ENCODE peak calls at places on chromosomes 2 and 18, in ten cellular contexts. One of them, this sample, is unnamed.

GRCh38 chr2:36352024-36352398 is 3.6 kb upstream of the CRIM1 start:
- DNase-seq in EL: peak
- DNase-seq in cerebellum: peak
- DNase-seq in KG1: no peak
- DNase-seq in CD4-positive, alpha-beta memory T cell: no peak
- DNase-seq in H54: no peak
- DNase-seq in HFFc6: peak
- DNase-seq in T-helper 1 cell: no peak
- DNase-seq in left ventricle myocardium superior: no peak
- DNase-seq in NCI-H1092: no peak
- DNase-seq in this sample: peak

GRCh38 chr18:40902436-40902835 is 1052.6 kb upstream of the PIK3C3 start:
- DNase-seq in CD4-positive, alpha-beta memory T cell: no peak
- DNase-seq in cerebellum: no peak
- DNase-seq in H54: no peak
- DNase-seq in left ventricle myocardium superior: no peak
- DNase-seq in T-helper 1 cell: no peak
- DNase-seq in HFFc6: no peak
- DNase-seq in NCI-H1092: no peak
- DNase-seq in EL: no peak
- DNase-seq in KG1: no peak
- DNase-seq in this sample: no peak

GRCh38 chr18:67519582-67519981 is 3.1 kb upstream of the DSEL start:
- DNase-seq in left ventricle myocardium superior: no peak
- DNase-seq in H54: no peak
- DNase-seq in T-helper 1 cell: no peak
- DNase-seq in EL: peak
- DNase-seq in NCI-H1092: no peak
- DNase-seq in KG1: no peak
- DNase-seq in HFFc6: peak
- DNase-seq in CD4-positive, alpha-beta memory T cell: no peak
- DNase-seq in cerebellum: no peak
- DNase-seq in this sample: no peak

GRCh38 chr18:47931707-47932103 is 1.2 kb upstream of the SMAD2 start:
- DNase-seq in H54: no peak
- DNase-seq in CD4-positive, alpha-beta memory T cell: peak
- DNase-seq in NCI-H1092: peak
- DNase-seq in cerebellum: no peak
- DNase-seq in left ventricle myocardium superior: no peak
- DNase-seq in KG1: no peak
- DNase-seq in HFFc6: no peak
- DNase-seq in EL: peak
- DNase-seq in T-helper 1 cell: peak
- DNase-seq in this sample: peak

GRCh38 chr2:219497495-219498279 is 1.0 kb upstream of the GMPPA start:
- DNase-seq in left ventricle myocardium superior: peak
- DNase-seq in HFFc6: peak
- DNase-seq in EL: peak
- DNase-seq in CD4-positive, alpha-beta memory T cell: peak
- DNase-seq in KG1: no peak
- DNase-seq in NCI-H1092: no peak
- DNase-seq in cerebellum: peak
- DNase-seq in T-helper 1 cell: peak
- DNase-seq in H54: peak
- DNase-seq in this sample: peak

GRCh38 chr2:132465917-132466316 is 49.3 kb downstream of the GPR39 start:
- DNase-seq in left ventricle myocardium superior: no peak
- DNase-seq in cerebellum: no peak
- DNase-seq in NCI-H1092: no peak
- DNase-seq in HFFc6: no peak
- DNase-seq in EL: no peak
- DNase-seq in CD4-positive, alpha-beta memory T cell: no peak
- DNase-seq in T-helper 1 cell: no peak
- DNase-seq in KG1: no peak
- DNase-seq in H54: peak
- DNase-seq in this sample: no peak

GRCh38 chr2:121363632-121364420 is 78.8 kb upstream of the TFCP2L1 start:
- DNase-seq in KG1: no peak
- DNase-seq in T-helper 1 cell: no peak
- DNase-seq in H54: peak
- DNase-seq in cerebellum: no peak
- DNase-seq in CD4-positive, alpha-beta memory T cell: no peak
- DNase-seq in EL: peak
- DNase-seq in NCI-H1092: no peak
- DNase-seq in left ventricle myocardium superior: no peak
- DNase-seq in HFFc6: peak
- DNase-seq in this sample: no peak

GRCh38 chr18:3995476-3996102 is 459.5 kb downstream of the DLGAP1 start:
- DNase-seq in left ventricle myocardium superior: no peak
- DNase-seq in NCI-H1092: peak
- DNase-seq in CD4-positive, alpha-beta memory T cell: no peak
- DNase-seq in H54: no peak
- DNase-seq in EL: peak
- DNase-seq in HFFc6: peak
- DNase-seq in cerebellum: peak
- DNase-seq in KG1: peak
- DNase-seq in T-helper 1 cell: peak
- DNase-seq in this sample: peak

GRCh38 chr2:8544786-8545631 is 136.8 kb upstream of the ID2 start:
- DNase-seq in cerebellum: peak
- DNase-seq in EL: peak
- DNase-seq in CD4-positive, alpha-beta memory T cell: peak
- DNase-seq in KG1: peak
- DNase-seq in T-helper 1 cell: peak
- DNase-seq in HFFc6: peak
- DNase-seq in NCI-H1092: no peak
- DNase-seq in H54: peak
- DNase-seq in left ventricle myocardium superior: peak
- DNase-seq in this sample: peak

GRCh38 chr2:226079677-226080076 is 680.2 kb downstream of the NYAP2 start:
- DNase-seq in H54: no peak
- DNase-seq in HFFc6: peak
- DNase-seq in KG1: no peak
- DNase-seq in CD4-positive, alpha-beta memory T cell: no peak
- DNase-seq in left ventricle myocardium superior: no peak
- DNase-seq in cerebellum: no peak
- DNase-seq in T-helper 1 cell: no peak
- DNase-seq in NCI-H1092: no peak
- DNase-seq in EL: peak
- DNase-seq in this sample: no peak

GRCh38 chr2:176131617-176132396 is 2.3 kb downstream of the HOXD8 start:
- DNase-seq in T-helper 1 cell: no peak
- DNase-seq in KG1: no peak
- DNase-seq in CD4-positive, alpha-beta memory T cell: no peak
- DNase-seq in NCI-H1092: no peak
- DNase-seq in left ventricle myocardium superior: no peak
- DNase-seq in EL: no peak
- DNase-seq in cerebellum: no peak
- DNase-seq in H54: no peak
- DNase-seq in HFFc6: no peak
- DNase-seq in this sample: no peak

GRCh38 chr18:3790702-3791101 is 340.7 kb downstream of the TGIF1 start:
- DNase-seq in EL: no peak
- DNase-seq in left ventricle myocardium superior: no peak
- DNase-seq in cerebellum: no peak
- DNase-seq in KG1: no peak
- DNase-seq in NCI-H1092: no peak
- DNase-seq in CD4-positive, alpha-beta memory T cell: no peak
- DNase-seq in HFFc6: no peak
- DNase-seq in H54: no peak
- DNase-seq in T-helper 1 cell: no peak
- DNase-seq in this sample: no peak

GRCh38 chr2:113157108-113157896 is 16.5 kb upstream of the PSD4 start:
- DNase-seq in NCI-H1092: no peak
- DNase-seq in KG1: peak
- DNase-seq in EL: peak
- DNase-seq in CD4-positive, alpha-beta memory T cell: peak
- DNase-seq in HFFc6: no peak
- DNase-seq in T-helper 1 cell: no peak
- DNase-seq in H54: peak
- DNase-seq in cerebellum: no peak
- DNase-seq in left ventricle myocardium superior: peak
- DNase-seq in this sample: no peak

GRCh38 chr2:176536739-176537138 is 267.5 kb downstream of the MTX2 start:
- DNase-seq in EL: no peak
- DNase-seq in left ventricle myocardium superior: no peak
- DNase-seq in H54: no peak
- DNase-seq in cerebellum: no peak
- DNase-seq in T-helper 1 cell: no peak
- DNase-seq in NCI-H1092: peak
- DNase-seq in CD4-positive, alpha-beta memory T cell: no peak
- DNase-seq in HFFc6: no peak
- DNase-seq in KG1: no peak
- DNase-seq in this sample: no peak

GRCh38 chr18:25896178-25896780 is 194.1 kb downstream of the SS18 start:
- DNase-seq in HFFc6: peak
- DNase-seq in left ventricle myocardium superior: no peak
- DNase-seq in NCI-H1092: peak
- DNase-seq in T-helper 1 cell: peak
- DNase-seq in EL: peak
- DNase-seq in cerebellum: peak
- DNase-seq in CD4-positive, alpha-beta memory T cell: no peak
- DNase-seq in KG1: peak
- DNase-seq in H54: peak
- DNase-seq in this sample: peak

GRCh38 chr2:70641263-70641784 is 87.7 kb upstream of the TGFA start:
- DNase-seq in NCI-H1092: no peak
- DNase-seq in left ventricle myocardium superior: no peak
- DNase-seq in HFFc6: no peak
- DNase-seq in CD4-positive, alpha-beta memory T cell: no peak
- DNase-seq in H54: no peak
- DNase-seq in T-helper 1 cell: no peak
- DNase-seq in KG1: no peak
- DNase-seq in cerebellum: no peak
- DNase-seq in EL: peak
- DNase-seq in this sample: no peak

GRCh38 chr2:234374671-234375245 is 122.1 kb downstream of the ARL4C start:
- DNase-seq in cerebellum: no peak
- DNase-seq in T-helper 1 cell: no peak
- DNase-seq in left ventricle myocardium superior: no peak
- DNase-seq in CD4-positive, alpha-beta memory T cell: no peak
- DNase-seq in EL: no peak
- DNase-seq in KG1: no peak
- DNase-seq in NCI-H1092: no peak
- DNase-seq in H54: no peak
- DNase-seq in HFFc6: no peak
- DNase-seq in this sample: no peak

GRCh38 chr2:218221015-218221414 is 4.0 kb downstream of the ARPC2 start:
- DNase-seq in CD4-positive, alpha-beta memory T cell: peak
- DNase-seq in left ventricle myocardium superior: peak
- DNase-seq in EL: no peak
- DNase-seq in KG1: no peak
- DNase-seq in NCI-H1092: no peak
- DNase-seq in H54: no peak
- DNase-seq in cerebellum: peak
- DNase-seq in T-helper 1 cell: no peak
- DNase-seq in HFFc6: no peak
- DNase-seq in this sample: no peak

GRCh38 chr18:59881728-59882685 is 17.8 kb upstream of the PMAIP1 start:
- DNase-seq in CD4-positive, alpha-beta memory T cell: no peak
- DNase-seq in left ventricle myocardium superior: no peak
- DNase-seq in cerebellum: no peak
- DNase-seq in T-helper 1 cell: no peak
- DNase-seq in EL: peak
- DNase-seq in HFFc6: peak
- DNase-seq in H54: no peak
- DNase-seq in NCI-H1092: no peak
- DNase-seq in KG1: no peak
- DNase-seq in this sample: peak

GRCh38 chr2:240432820-240433801 is 2.4 kb upstream of the GPC1 start:
- DNase-seq in KG1: no peak
- DNase-seq in H54: no peak
- DNase-seq in left ventricle myocardium superior: peak
- DNase-seq in EL: no peak
- DNase-seq in CD4-positive, alpha-beta memory T cell: no peak
- DNase-seq in T-helper 1 cell: no peak
- DNase-seq in HFFc6: no peak
- DNase-seq in NCI-H1092: no peak
- DNase-seq in cerebellum: no peak
- DNase-seq in this sample: no peak

GRCh38 chr18:79962835-79963657 is 1.4 kb upstream of the HSBP1L1 start:
- DNase-seq in HFFc6: no peak
- DNase-seq in left ventricle myocardium superior: no peak
- DNase-seq in T-helper 1 cell: peak
- DNase-seq in KG1: no peak
- DNase-seq in H54: no peak
- DNase-seq in NCI-H1092: no peak
- DNase-seq in cerebellum: no peak
- DNase-seq in EL: no peak
- DNase-seq in CD4-positive, alpha-beta memory T cell: peak
- DNase-seq in this sample: no peak

GRCh38 chr2:231118122-231118942 is 6.5 kb downstream of the HTR2B start:
- DNase-seq in KG1: no peak
- DNase-seq in cerebellum: no peak
- DNase-seq in T-helper 1 cell: no peak
- DNase-seq in HFFc6: no peak
- DNase-seq in H54: no peak
- DNase-seq in NCI-H1092: no peak
- DNase-seq in EL: no peak
- DNase-seq in left ventricle myocardium superior: no peak
- DNase-seq in CD4-positive, alpha-beta memory T cell: no peak
- DNase-seq in this sample: no peak

GRCh38 chr2:230677182-230677946 is 35.3 kb upstream of the CAB39 start:
- DNase-seq in CD4-positive, alpha-beta memory T cell: no peak
- DNase-seq in left ventricle myocardium superior: no peak
- DNase-seq in HFFc6: peak
- DNase-seq in NCI-H1092: no peak
- DNase-seq in T-helper 1 cell: no peak
- DNase-seq in cerebellum: no peak
- DNase-seq in EL: peak
- DNase-seq in KG1: no peak
- DNase-seq in H54: no peak
- DNase-seq in this sample: no peak

GRCh38 chr2:159137511-159138101 is 148.9 kb downstream of the WDSUB1 start:
- DNase-seq in EL: peak
- DNase-seq in CD4-positive, alpha-beta memory T cell: no peak
- DNase-seq in H54: no peak
- DNase-seq in NCI-H1092: no peak
- DNase-seq in left ventricle myocardium superior: no peak
- DNase-seq in T-helper 1 cell: no peak
- DNase-seq in HFFc6: no peak
- DNase-seq in KG1: no peak
- DNase-seq in cerebellum: no peak
- DNase-seq in this sample: no peak

GRCh38 chr18:62329676-62330454 is 4.8 kb downstream of the TNFRSF11A start:
- DNase-seq in KG1: no peak
- DNase-seq in NCI-H1092: no peak
- DNase-seq in cerebellum: no peak
- DNase-seq in HFFc6: peak
- DNase-seq in H54: peak
- DNase-seq in T-helper 1 cell: no peak
- DNase-seq in CD4-positive, alpha-beta memory T cell: peak
- DNase-seq in EL: peak
- DNase-seq in left ventricle myocardium superior: peak
- DNase-seq in this sample: no peak